ENCODE peak calls at places on chromosomes 2 and 18, in nine cellular contexts. One of them, this sample, is unnamed.

GRCh38 chr2:161005170-161005569 is 155.1 kb upstream of the TANK start:
- DNase-seq in skeletal muscle cell: no peak
- DNase-seq in NAMALWA: no peak
- DNase-seq in EL: no peak
- DNase-seq in prostate gland: no peak
- DNase-seq in GM20000: no peak
- DNase-seq in effector memory CD4-positive, alpha-beta T cell: no peak
- DNase-seq in bronchial epithelial cell: peak; percentile 44
- DNase-seq in T1000: no peak
- DNase-seq in this sample: no peak

GRCh38 chr18:621181-621580 is 24.4 kb downstream of the CLUL1 start:
- DNase-seq in skeletal muscle cell: no peak
- DNase-seq in NAMALWA: no peak
- DNase-seq in EL: peak; percentile 48
- DNase-seq in prostate gland: no peak
- DNase-seq in GM20000: no peak
- DNase-seq in effector memory CD4-positive, alpha-beta T cell: no peak
- DNase-seq in bronchial epithelial cell: no peak
- DNase-seq in T1000: no peak
- DNase-seq in this sample: no peak

GRCh38 chr18:53886066-53886465 is 338.4 kb downstream of the MBD2 start:
- DNase-seq in skeletal muscle cell: no peak
- DNase-seq in NAMALWA: no peak
- DNase-seq in EL: no peak
- DNase-seq in prostate gland: no peak
- DNase-seq in GM20000: no peak
- DNase-seq in effector memory CD4-positive, alpha-beta T cell: no peak
- DNase-seq in bronchial epithelial cell: no peak
- DNase-seq in T1000: no peak
- DNase-seq in this sample: no peak

GRCh38 chr18:78788161-78788560 is 191.5 kb upstream of the SALL3 start:
- DNase-seq in skeletal muscle cell: no peak
- DNase-seq in NAMALWA: no peak
- DNase-seq in EL: no peak
- DNase-seq in prostate gland: no peak
- DNase-seq in GM20000: no peak
- DNase-seq in effector memory CD4-positive, alpha-beta T cell: no peak
- DNase-seq in bronchial epithelial cell: no peak
- DNase-seq in T1000: no peak
- DNase-seq in this sample: no peak

GRCh38 chr2:111118455-111119003 is 2.2 kb upstream of the BCL2L11 start:
- DNase-seq in skeletal muscle cell: no peak
- DNase-seq in NAMALWA: no peak
- DNase-seq in EL: no peak
- DNase-seq in prostate gland: no peak
- DNase-seq in GM20000: no peak
- DNase-seq in effector memory CD4-positive, alpha-beta T cell: no peak
- DNase-seq in bronchial epithelial cell: no peak
- DNase-seq in T1000: no peak
- DNase-seq in this sample: no peak

GRCh38 chr2:142130111-142131015 is 453 bp downstream of the LRP1B start:
- DNase-seq in skeletal muscle cell: no peak
- DNase-seq in NAMALWA: no peak
- DNase-seq in EL: peak; percentile 32
- DNase-seq in prostate gland: peak; percentile 63
- DNase-seq in GM20000: peak; percentile 7
- DNase-seq in effector memory CD4-positive, alpha-beta T cell: no peak
- DNase-seq in bronchial epithelial cell: peak; percentile 45
- DNase-seq in T1000: peak; percentile 56
- DNase-seq in this sample: peak; percentile 41

GRCh38 chr2:149418065-149418464 is 87.7 kb downstream of the LYPD6 start:
- DNase-seq in skeletal muscle cell: no peak
- DNase-seq in NAMALWA: no peak
- DNase-seq in EL: peak; percentile 42
- DNase-seq in prostate gland: no peak
- DNase-seq in GM20000: no peak
- DNase-seq in effector memory CD4-positive, alpha-beta T cell: no peak
- DNase-seq in bronchial epithelial cell: peak; percentile 44
- DNase-seq in T1000: no peak
- DNase-seq in this sample: no peak

GRCh38 chr2:151860210-151860609 is 32.0 kb upstream of the ARL5A start:
- DNase-seq in skeletal muscle cell: no peak
- DNase-seq in NAMALWA: no peak
- DNase-seq in EL: no peak
- DNase-seq in prostate gland: no peak
- DNase-seq in GM20000: no peak
- DNase-seq in effector memory CD4-positive, alpha-beta T cell: no peak
- DNase-seq in bronchial epithelial cell: peak; percentile 66
- DNase-seq in T1000: no peak
- DNase-seq in this sample: no peak

GRCh38 chr18:22109535-22109934 is 59.9 kb upstream of the GATA6 start:
- DNase-seq in skeletal muscle cell: no peak
- DNase-seq in NAMALWA: no peak
- DNase-seq in EL: no peak
- DNase-seq in prostate gland: no peak
- DNase-seq in GM20000: no peak
- DNase-seq in effector memory CD4-positive, alpha-beta T cell: no peak
- DNase-seq in bronchial epithelial cell: no peak
- DNase-seq in T1000: no peak
- DNase-seq in this sample: no peak

GRCh38 chr18:68564961-68565360 is 149.9 kb downstream of the TMX3 start:
- DNase-seq in skeletal muscle cell: peak; percentile 30
- DNase-seq in NAMALWA: no peak
- DNase-seq in EL: no peak
- DNase-seq in prostate gland: no peak
- DNase-seq in GM20000: no peak
- DNase-seq in effector memory CD4-positive, alpha-beta T cell: no peak
- DNase-seq in bronchial epithelial cell: no peak
- DNase-seq in T1000: no peak
- DNase-seq in this sample: no peak

GRCh38 chr18:37403788-37404187 is 161.8 kb downstream of the CELF4 start:
- DNase-seq in skeletal muscle cell: no peak
- DNase-seq in NAMALWA: no peak
- DNase-seq in EL: no peak
- DNase-seq in prostate gland: no peak
- DNase-seq in GM20000: no peak
- DNase-seq in effector memory CD4-positive, alpha-beta T cell: no peak
- DNase-seq in bronchial epithelial cell: no peak
- DNase-seq in T1000: no peak
- DNase-seq in this sample: no peak

GRCh38 chr2:26299488-26300092 is 46.4 kb upstream of the SELENOI start:
- DNase-seq in skeletal muscle cell: no peak
- DNase-seq in NAMALWA: peak; percentile 37
- DNase-seq in EL: peak; percentile 66
- DNase-seq in prostate gland: no peak
- DNase-seq in GM20000: peak; percentile 27
- DNase-seq in effector memory CD4-positive, alpha-beta T cell: no peak
- DNase-seq in bronchial epithelial cell: peak; percentile 51
- DNase-seq in T1000: peak; percentile 6
- DNase-seq in this sample: peak; percentile 80

GRCh38 chr2:233996436-233996835 is 54.1 kb upstream of the SPP2 start:
- DNase-seq in skeletal muscle cell: no peak
- DNase-seq in NAMALWA: no peak
- DNase-seq in EL: no peak
- DNase-seq in prostate gland: no peak
- DNase-seq in GM20000: no peak
- DNase-seq in effector memory CD4-positive, alpha-beta T cell: no peak
- DNase-seq in bronchial epithelial cell: no peak
- DNase-seq in T1000: no peak
- DNase-seq in this sample: no peak

GRCh38 chr2:234483568-234484251 is 13.2 kb downstream of the ARL4C start:
- DNase-seq in skeletal muscle cell: no peak
- DNase-seq in NAMALWA: peak; percentile 60
- DNase-seq in EL: no peak
- DNase-seq in prostate gland: no peak
- DNase-seq in GM20000: no peak
- DNase-seq in effector memory CD4-positive, alpha-beta T cell: peak; percentile 83
- DNase-seq in bronchial epithelial cell: no peak
- DNase-seq in T1000: no peak
- DNase-seq in this sample: no peak

GRCh38 chr2:39568561-39569006 is 97.1 kb upstream of the TMEM178A start:
- DNase-seq in skeletal muscle cell: peak; percentile 60
- DNase-seq in NAMALWA: no peak
- DNase-seq in EL: peak; percentile 86
- DNase-seq in prostate gland: no peak
- DNase-seq in GM20000: no peak
- DNase-seq in effector memory CD4-positive, alpha-beta T cell: no peak
- DNase-seq in bronchial epithelial cell: peak; percentile 62
- DNase-seq in T1000: no peak
- DNase-seq in this sample: peak; percentile 85

GRCh38 chr2:213125646-213126347 is 25.6 kb downstream of the IKZF2 start:
- DNase-seq in skeletal muscle cell: peak; percentile 20
- DNase-seq in NAMALWA: no peak
- DNase-seq in EL: peak; percentile 17
- DNase-seq in prostate gland: no peak
- DNase-seq in GM20000: no peak
- DNase-seq in effector memory CD4-positive, alpha-beta T cell: peak; percentile 12
- DNase-seq in bronchial epithelial cell: peak; percentile 47
- DNase-seq in T1000: no peak
- DNase-seq in this sample: no peak

GRCh38 chr2:68514316-68514929 is 47.0 kb downstream of the APLF start:
- DNase-seq in skeletal muscle cell: no peak
- DNase-seq in NAMALWA: no peak
- DNase-seq in EL: no peak
- DNase-seq in prostate gland: no peak
- DNase-seq in GM20000: no peak
- DNase-seq in effector memory CD4-positive, alpha-beta T cell: no peak
- DNase-seq in bronchial epithelial cell: no peak
- DNase-seq in T1000: no peak
- DNase-seq in this sample: no peak

GRCh38 chr2:208036357-208036756 is 11.0 kb upstream of the PLEKHM3 start:
- DNase-seq in skeletal muscle cell: no peak
- DNase-seq in NAMALWA: no peak
- DNase-seq in EL: no peak
- DNase-seq in prostate gland: no peak
- DNase-seq in GM20000: no peak
- DNase-seq in effector memory CD4-positive, alpha-beta T cell: no peak
- DNase-seq in bronchial epithelial cell: no peak
- DNase-seq in T1000: no peak
- DNase-seq in this sample: no peak

GRCh38 chr2:64750001-64750816 is 96.5 kb upstream of the SERTAD2 start:
- DNase-seq in skeletal muscle cell: no peak
- DNase-seq in NAMALWA: peak; percentile 59
- DNase-seq in EL: peak; percentile 60
- DNase-seq in prostate gland: peak; percentile 61
- DNase-seq in GM20000: no peak
- DNase-seq in effector memory CD4-positive, alpha-beta T cell: no peak
- DNase-seq in bronchial epithelial cell: peak; percentile 59
- DNase-seq in T1000: no peak
- DNase-seq in this sample: no peak

GRCh38 chr2:181656450-181657261 is at the start of gene CERKL:
- DNase-seq in skeletal muscle cell: no peak
- DNase-seq in NAMALWA: no peak
- DNase-seq in EL: peak; percentile 57
- DNase-seq in prostate gland: peak; percentile 27
- DNase-seq in GM20000: peak; percentile 78
- DNase-seq in effector memory CD4-positive, alpha-beta T cell: no peak
- DNase-seq in bronchial epithelial cell: peak; percentile 21
- DNase-seq in T1000: peak; percentile 62
- DNase-seq in this sample: no peak

GRCh38 chr18:55777666-55778304 is 189.8 kb upstream of the TCF4 start:
- DNase-seq in skeletal muscle cell: no peak
- DNase-seq in NAMALWA: no peak
- DNase-seq in EL: no peak
- DNase-seq in prostate gland: no peak
- DNase-seq in GM20000: no peak
- DNase-seq in effector memory CD4-positive, alpha-beta T cell: no peak
- DNase-seq in bronchial epithelial cell: no peak
- DNase-seq in T1000: no peak
- DNase-seq in this sample: no peak

GRCh38 chr2:223760838-223761502 is 76.4 kb downstream of the AP1S3 start:
- DNase-seq in skeletal muscle cell: peak; percentile 78
- DNase-seq in NAMALWA: peak; percentile 37
- DNase-seq in EL: peak; percentile 89
- DNase-seq in prostate gland: no peak
- DNase-seq in GM20000: peak; percentile 27
- DNase-seq in effector memory CD4-positive, alpha-beta T cell: peak; percentile 48
- DNase-seq in bronchial epithelial cell: peak; percentile 96
- DNase-seq in T1000: peak; percentile 50
- DNase-seq in this sample: peak; percentile 60

GRCh38 chr2:237614151-237614720 is 13.2 kb upstream of the LRRFIP1 start:
- DNase-seq in skeletal muscle cell: no peak
- DNase-seq in NAMALWA: no peak
- DNase-seq in EL: peak; percentile 36
- DNase-seq in prostate gland: no peak
- DNase-seq in GM20000: no peak
- DNase-seq in effector memory CD4-positive, alpha-beta T cell: no peak
- DNase-seq in bronchial epithelial cell: no peak
- DNase-seq in T1000: no peak
- DNase-seq in this sample: peak; percentile 61